ENCODE peak calls at places on chromosomes 13 and 19, in nine cellular contexts. J, D, U, G, W, I, L, Q and Z are unnamed samples.

GRCh38 chr13:85408415-85408814 is 390.8 kb downstream of the SLITRK6 start:
- DNase-seq in G (no peak), D (no peak), J (no peak), U (no peak), Q (no peak), L (no peak), I (no peak), W (no peak), Z (no peak)

GRCh38 chr13:43664700-43665191 is 122.0 kb downstream of the ENOX1 start:
- DNase-seq in Q (peak; percentile 20), G (peak; percentile 74), L (no peak), J (no peak), U (no peak), W (no peak), D (peak; percentile 60), I (peak; percentile 66), Z (no peak)

GRCh38 chr19:14048439-14049153 is 13.3 kb downstream of the PALM3 start:
- DNase-seq in J (peak; percentile 87), I (no peak), Q (peak; percentile 61), W (no peak), L (no peak), G (no peak), U (peak; percentile 90), D (peak; percentile 80), Z (peak; percentile 83)

GRCh38 chr13:27638521-27638920 is 16.8 kb downstream of the POLR1D start:
- DNase-seq in D (no peak), G (peak; percentile 57), W (no peak), I (no peak), U (no peak), Q (no peak), L (no peak), J (no peak), Z (no peak)

GRCh38 chr13:107375701-107376350 is 807.9 kb upstream of the ARGLU1 start:
- DNase-seq in I (no peak), G (no peak), U (no peak), L (no peak), Q (no peak), J (no peak), W (no peak), D (no peak), Z (no peak)

GRCh38 chr19:13055213-13056051 is 47.2 kb downstream of the LYL1 start:
- DNase-seq in J (peak; percentile 89), D (no peak), W (no peak), U (no peak), L (no peak), I (peak; percentile 94), Q (peak; percentile 69), G (peak; percentile 89), Z (peak; percentile 83)

GRCh38 chr13:98405107-98405571 is 171.8 kb downstream of the STK24 start:
- DNase-seq in W (no peak), I (no peak), L (no peak), Q (peak; percentile 51), J (no peak), D (no peak), U (no peak), G (no peak), Z (no peak)

GRCh38 chr19:4037301-4037949 is 29.3 kb downstream of the ZBTB7A start:
- DNase-seq in J (peak; percentile 72), I (no peak), G (no peak), D (no peak), L (no peak), U (no peak), Q (no peak), W (no peak), Z (peak; percentile 63)

GRCh38 chr19:38742906-38743305 is 1.4 kb downstream of the CAPN12 start:
- DNase-seq in J (no peak), Q (no peak), G (no peak), D (no peak), W (no peak), I (no peak), L (no peak), U (peak; percentile 64), Z (no peak)

GRCh38 chr19:2578391-2578826 is 102.5 kb downstream of the GADD45B start:
- DNase-seq in W (no peak), L (no peak), D (peak; percentile 52), Q (peak; percentile 35), I (peak; percentile 73), J (no peak), U (peak; percentile 66), G (peak; percentile 49), Z (peak; percentile 71)

GRCh38 chr19:19628499-19629134 is 597 bp upstream of the LPAR2 start:
- DNase-seq in I (no peak), G (peak; percentile 48), D (peak; percentile 52), J (peak; percentile 86), W (peak; percentile 45), L (peak; percentile 61), U (peak; percentile 88), Q (peak; percentile 80), Z (peak; percentile 82)

GRCh38 chr13:26561636-26562537 is 4.4 kb downstream of the WASF3 start:
- DNase-seq in J (no peak), I (no peak), D (no peak), L (no peak), W (no peak), G (peak; percentile 84), U (no peak), Q (no peak), Z (no peak)

GRCh38 chr13:21336609-21337008 is 122.5 kb downstream of the ZDHHC20 start:
- DNase-seq in W (no peak), I (no peak), J (no peak), L (no peak), Q (no peak), U (no peak), D (no peak), G (no peak), Z (no peak)

GRCh38 chr13:59450218-59450617 is 713.5 kb downstream of the DIAPH3 start:
- DNase-seq in G (no peak), L (no peak), J (no peak), U (no peak), Q (no peak), I (no peak), D (no peak), W (no peak), Z (no peak)

GRCh38 chr13:44257806-44258205 is 115.8 kb upstream of the SERP2 start:
- DNase-seq in W (no peak), U (no peak), L (no peak), D (no peak), I (no peak), Q (no peak), G (no peak), J (no peak), Z (no peak)

GRCh38 chr19:50008532-50008931 is 16.6 kb downstream of the VRK3 start:
- DNase-seq in J (peak; percentile 39), I (no peak), D (no peak), L (no peak), W (no peak), G (no peak), U (no peak), Q (peak; percentile 26), Z (no peak)
- H3K9me3 ChIP-seq in J (no peaks in the 10 kb centered on the region), I (no peaks in the 10 kb centered on the region), D (no peaks in the 10 kb centered on the region), L (no peaks in the 10 kb centered on the region), W (no peaks in the 10 kb centered on the region), G (no peaks in the 10 kb centered on the region), U (no peaks in the 10 kb centered on the region), Q (no peaks in the 10 kb centered on the region), Z (no peaks in the 10 kb centered on the region)

GRCh38 chr19:56956503-56957226 is 116.1 kb upstream of the PEG3 start:
- DNase-seq in D (no peak), I (no peak), Q (no peak), W (no peak), L (no peak), U (no peak), G (no peak), J (no peak), Z (no peak)
- H3K9me3 ChIP-seq in D (peaks cover 2% of the 10 kb centered on the region), I (no peaks in the 10 kb centered on the region), Q (no peaks in the 10 kb centered on the region), W (no peaks in the 10 kb centered on the region), L (peaks cover 15% of the 10 kb centered on the region), U (peaks cover 72% of the 10 kb centered on the region), G (peaks cover 46% of the 10 kb centered on the region), J (peaks cover 48% of the 10 kb centered on the region), Z (no peaks in the 10 kb centered on the region)

DNA sequence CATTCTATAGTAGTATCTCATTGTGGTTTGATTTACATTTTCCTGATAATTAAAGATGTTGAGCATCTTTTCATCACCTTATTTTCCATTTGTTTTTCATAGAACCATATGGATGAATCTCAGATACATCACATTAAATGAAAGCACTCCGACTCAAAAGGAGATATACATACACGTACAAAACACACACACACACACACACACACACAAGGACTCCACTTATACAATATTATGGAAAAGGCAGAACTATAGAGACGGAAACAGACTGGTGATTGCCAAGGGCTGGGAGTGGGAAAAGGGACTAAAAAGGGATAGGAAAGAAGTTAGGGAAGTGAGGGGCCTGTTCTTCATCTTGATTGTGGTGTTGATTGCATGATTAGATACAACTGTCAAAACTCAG is 24.3 kb downstream of the ZNF585A start:
- DNase-seq in Q (no peak), G (no peak), J (no peak), D (no peak), W (no peak), I (no peak), U (no peak), L (no peak), Z (no peak)
- H3K9me3 ChIP-seq in Q (peaks cover 4% of the 10 kb centered on the region), G (peaks cover 54% of the 10 kb centered on the region), J (peaks cover 94% of the 10 kb centered on the region), D (peaks cover 8% of the 10 kb centered on the region), W (no peaks in the 10 kb centered on the region), I (peaks cover 40% of the 10 kb centered on the region), U (peaks cover 100% of the 10 kb centered on the region), L (peaks cover 15% of the 10 kb centered on the region), Z (peaks cover 85% of the 10 kb centered on the region)

DNA sequence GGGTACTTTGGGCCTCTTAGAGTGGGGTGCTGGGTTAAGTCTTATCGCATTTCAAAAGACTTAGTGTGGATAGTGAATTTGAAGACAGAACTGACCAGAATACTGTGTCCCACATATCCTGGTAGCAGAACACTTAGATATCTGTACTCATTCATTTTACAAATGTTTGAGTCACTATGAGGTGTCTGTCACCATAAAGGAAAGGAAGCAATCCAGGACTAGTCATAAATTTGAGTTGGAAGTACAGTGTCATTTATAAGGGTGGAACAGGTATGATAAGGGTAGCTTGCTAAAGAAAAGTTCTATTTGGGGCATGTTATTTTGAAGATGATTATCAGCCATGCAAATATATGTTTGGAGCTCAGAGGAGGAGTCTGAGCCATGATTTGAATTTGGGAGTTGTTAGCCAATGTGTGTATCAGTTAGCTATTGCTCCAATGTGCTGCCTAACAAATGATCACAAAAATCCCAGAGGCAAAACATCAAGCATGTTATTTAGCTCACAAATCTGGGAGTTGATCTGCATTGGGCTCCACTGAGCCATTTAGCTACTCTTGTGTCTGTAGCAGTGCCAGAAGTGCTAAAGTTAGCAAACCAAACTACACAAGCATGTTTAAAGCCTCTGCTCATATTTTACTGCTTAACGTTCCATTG is 20.3 kb downstream of the ZNF699 start:
- DNase-seq in D (no peak), W (no peak), Q (no peak), L (no peak), G (no peak), J (no peak), U (no peak), I (no peak), Z (no peak)
- H3K9me3 ChIP-seq in D (no peaks in the 10 kb centered on the region), W (peaks cover 5% of the 10 kb centered on the region), Q (peaks cover 3% of the 10 kb centered on the region), L (peaks cover 20% of the 10 kb centered on the region), G (peaks cover 33% of the 10 kb centered on the region), J (peaks cover 98% of the 10 kb centered on the region), U (peaks cover 100% of the 10 kb centered on the region), I (peaks cover 6% of the 10 kb centered on the region), Z (peaks cover 69% of the 10 kb centered on the region)